ENCODE peak calls at places on chromosomes 1 and 21, in four cellular contexts. N is lung, F is fibroblast of lung, Y is uterus. W is an unnamed sample.

GRCh38 chr1:60374537-60374936 is 301.0 kb upstream of the C1orf87 start:
- DNase-seq in N (no peak), F (no peak), Y (no peak), W (no peak)

GRCh38 chr21:45294509-45295291 is 7.0 kb upstream of the POFUT2 start:
- DNase-seq in N (peak), Y (peak), F (peak), W (peak)

GRCh38 chr1:183467687-183468086 is 4.6 kb upstream of the SMG7 start:
- DNase-seq in F (peak), N (no peak), Y (no peak), W (no peak)

GRCh38 chr1:64042331-64043100 is 160.9 kb upstream of the UBE2U start:
- DNase-seq in F (peak), Y (peak), N (peak), W (no peak)

GRCh38 chr1:6711174-6711573 is 9.6 kb upstream of the DNAJC11 start:
- DNase-seq in F (no peak), N (no peak), Y (no peak), W (no peak)

GRCh38 chr1:205267306-205267902 is 39.7 kb downstream of the TMCC2 start:
- DNase-seq in F (no peak), Y (no peak), N (no peak), W (no peak)

GRCh38 chr1:231580874-231581273 is 45.7 kb upstream of the DISC1 start:
- DNase-seq in Y (no peak), F (no peak), N (no peak), W (no peak)

GRCh38 chr21:35428041-35428400 is 378.9 kb upstream of the RUNX1 start:
- DNase-seq in Y (no peak), F (peak), N (no peak), W (no peak)

GRCh38 chr1:76075877-76076276 is 1.3 kb downstream of the ST6GALNAC3 start:
- DNase-seq in F (no peak), N (no peak), Y (no peak), W (no peak)

GRCh38 chr1:183589836-183590224 is 429 bp downstream of the NCF2 start:
- DNase-seq in F (no peak), N (no peak), Y (no peak), W (no peak)

GRCh38 chr1:229857585-229857984 is 209.5 kb upstream of the GALNT2 start:
- DNase-seq in F (peak), N (no peak), Y (no peak), W (no peak)

GRCh38 chr1:226128487-226129075 is 58.0 kb downstream of the ACBD3 start:
- DNase-seq in Y (no peak), F (peak), N (peak), W (no peak)

GRCh38 chr1:156052862-156053769 is 482 bp downstream of the UBQLN4 start:
- DNase-seq in Y (peak), F (peak), N (peak), W (peak)

GRCh38 chr1:36134805-36135339 is 9.8 kb upstream of the COL8A2 start:
- DNase-seq in F (peak), N (peak), Y (peak), W (no peak)

GRCh38 chr1:93753766-93754763 is 72.4 kb upstream of the BCAR3 start:
- DNase-seq in N (peak), F (peak), Y (no peak), W (no peak)
- TF ChIP-seq CTCF in N (no peak), F (peak), Y (no peak), W (no peak)

GRCh38 chr1:193059282-193060225 is at the start of the genes RO60 and UCHL5:
- DNase-seq in N (peak), F (peak), Y (peak), W (peak)
- TF ChIP-seq CTCF in N (no peak), F (no peak), Y (peak), W (no peak)

GRCh38 chr1:214602764-214603657 is at the start of gene CENPF:
- DNase-seq in Y (peak), F (peak), N (peak), W (peak)
- TF ChIP-seq CTCF in Y (peak), F (peak), N (peak), W (peak)

GRCh38 chr1:223504741-223505140 is 111.5 kb downstream of the CCDC185 start:
- DNase-seq in F (peak), N (peak), Y (peak), W (no peak)
- TF ChIP-seq CTCF in F (no peak), N (no peak), Y (no peak), W (no peak)

GRCh38 chr1:70961374-70961773 is 86.2 kb downstream of the PTGER3 start:
- DNase-seq in F (no peak), Y (no peak), N (no peak), W (no peak)

GRCh38 chr1:70970407-70970806 is 77.2 kb downstream of the PTGER3 start:
- DNase-seq in N (no peak), F (no peak), Y (no peak), W (no peak)

GRCh38 chr1:70963374-70963773 is 84.2 kb downstream of the PTGER3 start:
- DNase-seq in F (no peak), Y (no peak), N (no peak), W (no peak)

GRCh38 chr1:70966018-70966638 is 81.5 kb downstream of the PTGER3 start:
- DNase-seq in N (no peak), F (no peak), Y (no peak), W (no peak)
- TF ChIP-seq CTCF in N (no peak), F (peak), Y (no peak), W (peak)

GRCh38 chr1:193846881-193847280 is 660.5 kb upstream of the B3GALT2 start:
- DNase-seq in Y (no peak), N (no peak), F (peak), W (no peak)
- TF ChIP-seq CTCF in Y (no peak), N (no peak), F (no peak), W (no peak)

DNA sequence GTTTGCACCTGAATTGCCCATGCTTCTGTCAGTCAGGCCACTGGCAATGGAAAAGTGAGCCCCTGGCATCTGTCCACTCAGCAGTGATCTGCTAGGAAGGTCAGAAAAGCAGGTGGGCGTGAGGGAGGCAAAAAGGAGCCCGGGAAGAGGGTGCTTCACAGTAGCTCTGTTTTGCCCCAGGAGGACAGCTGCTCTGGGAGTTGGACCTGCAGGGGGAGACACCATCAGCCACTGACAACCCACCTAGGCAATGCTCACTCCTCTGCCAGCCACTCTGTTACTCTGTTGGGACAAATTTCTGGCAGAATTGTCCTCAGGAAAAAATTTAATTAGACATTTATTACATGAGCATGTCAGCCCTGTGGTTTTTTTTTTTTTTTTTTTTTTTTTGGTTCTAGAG is 146.4 kb downstream of the LRIG2 start:
- DNase-seq in N (no peak), F (no peak), Y (no peak), W (no peak)
- TF ChIP-seq CTCF in N (no peak), F (peak), Y (no peak), W (no peak)

DNA sequence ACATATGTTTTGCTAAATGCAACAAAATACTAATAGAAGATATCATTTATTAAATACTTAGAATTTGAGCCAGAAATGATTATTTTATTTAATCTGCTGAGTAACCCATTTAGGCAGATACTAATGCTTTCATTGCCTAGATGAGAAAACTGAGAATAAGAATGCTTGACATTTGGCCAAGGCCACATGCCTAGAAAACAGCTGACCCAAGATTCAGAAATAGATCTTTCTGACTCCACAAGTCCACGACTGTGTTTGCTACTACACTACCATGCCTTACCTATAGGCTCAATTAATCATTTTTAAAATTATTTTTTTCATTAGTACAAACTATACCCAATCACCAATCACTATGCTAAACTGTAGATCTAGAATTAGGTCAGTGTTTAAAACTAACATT is 129.7 kb downstream of the ATP1B1 start:
- DNase-seq in Y (no peak), F (peak), N (no peak), W (no peak)
- TF ChIP-seq CTCF in Y (no peak), F (no peak), N (no peak), W (no peak)

GRCh38 chr1:94708811-94709210 is 111.3 kb upstream of the SLC44A3 start:
- DNase-seq in N (no peak), Y (no peak), F (no peak), W (peak)
- TF ChIP-seq CTCF in N (no peak), Y (no peak), F (no peak), W (no peak)